ENCODE peak calls at places on chromosomes 2 and 18, in five cellular contexts. One of them, this sample, is unnamed.

GRCh38 chr2:71742953-71743601 is 289.7 kb downstream of the DYSF start:
- DNase-seq in right atrium auricular region: peak; percentile 93
- DNase-seq in skeletal muscle cell: peak; percentile 60
- DNase-seq in T-helper 1 cell: no peak
- DNase-seq in amniotic stem cell: peak; percentile 74
- DNase-seq in this sample: peak; percentile 40

GRCh38 chr18:75211002-75211621 is 515 bp downstream of the TSHZ1 start:
- DNase-seq in right atrium auricular region: no peak
- DNase-seq in skeletal muscle cell: no peak
- DNase-seq in T-helper 1 cell: peak; percentile 26
- DNase-seq in amniotic stem cell: no peak
- DNase-seq in this sample: no peak

GRCh38 chr2:26000561-26001211 is 18.4 kb upstream of the KIF3C start:
- DNase-seq in right atrium auricular region: no peak
- DNase-seq in skeletal muscle cell: no peak
- DNase-seq in T-helper 1 cell: no peak
- DNase-seq in amniotic stem cell: no peak
- DNase-seq in this sample: no peak

GRCh38 chr2:20569464-20570223 is 81.3 kb downstream of the HS1BP3 start:
- DNase-seq in right atrium auricular region: no peak
- DNase-seq in skeletal muscle cell: no peak
- DNase-seq in T-helper 1 cell: no peak
- DNase-seq in amniotic stem cell: no peak
- DNase-seq in this sample: no peak

GRCh38 chr2:159009940-159010339 is 41.5 kb downstream of the TANC1 start:
- DNase-seq in right atrium auricular region: no peak
- DNase-seq in skeletal muscle cell: no peak
- DNase-seq in T-helper 1 cell: no peak
- DNase-seq in amniotic stem cell: no peak
- DNase-seq in this sample: peak; percentile 36

GRCh38 chr18:7147399-7147798 is 29.8 kb upstream of the LAMA1 start:
- DNase-seq in right atrium auricular region: no peak
- DNase-seq in skeletal muscle cell: no peak
- DNase-seq in T-helper 1 cell: no peak
- DNase-seq in amniotic stem cell: no peak
- DNase-seq in this sample: peak; percentile 80

GRCh38 chr2:99088017-99088416 is 53.5 kb upstream of the C2orf15 start:
- DNase-seq in right atrium auricular region: no peak
- DNase-seq in skeletal muscle cell: no peak
- DNase-seq in T-helper 1 cell: no peak
- DNase-seq in amniotic stem cell: no peak
- DNase-seq in this sample: peak; percentile 32

GRCh38 chr2:55952415-55952814 is 28.8 kb upstream of the EFEMP1 start:
- DNase-seq in right atrium auricular region: no peak
- DNase-seq in skeletal muscle cell: no peak
- DNase-seq in T-helper 1 cell: no peak
- DNase-seq in amniotic stem cell: no peak
- DNase-seq in this sample: peak; percentile 99

GRCh38 chr18:56248613-56249235 is 389.7 kb downstream of the TXNL1 start:
- DNase-seq in right atrium auricular region: no peak
- DNase-seq in skeletal muscle cell: no peak
- DNase-seq in T-helper 1 cell: no peak
- DNase-seq in amniotic stem cell: no peak
- DNase-seq in this sample: no peak

GRCh38 chr18:4672152-4672551 is 217.0 kb upstream of the DLGAP1 start:
- DNase-seq in right atrium auricular region: no peak
- DNase-seq in skeletal muscle cell: no peak
- DNase-seq in T-helper 1 cell: no peak
- DNase-seq in amniotic stem cell: no peak
- DNase-seq in this sample: no peak

GRCh38 chr2:6679481-6679880 is 186.2 kb downstream of the CMPK2 start:
- DNase-seq in right atrium auricular region: no peak
- DNase-seq in skeletal muscle cell: no peak
- DNase-seq in T-helper 1 cell: no peak
- DNase-seq in amniotic stem cell: no peak
- DNase-seq in this sample: no peak

GRCh38 chr2:65630643-65631042 is 198.2 kb upstream of the SPRED2 start:
- DNase-seq in right atrium auricular region: no peak
- DNase-seq in skeletal muscle cell: peak; percentile 64
- DNase-seq in T-helper 1 cell: no peak
- DNase-seq in amniotic stem cell: peak; percentile 58
- DNase-seq in this sample: peak; percentile 99

GRCh38 chr2:85772019-85772745 is 18.4 kb downstream of the ATOH8 start:
- DNase-seq in right atrium auricular region: peak; percentile 99
- DNase-seq in skeletal muscle cell: peak; percentile 99
- DNase-seq in T-helper 1 cell: no peak
- DNase-seq in amniotic stem cell: peak; percentile 98
- DNase-seq in this sample: peak; percentile 99

GRCh38 chr2:36706451-36706850 is 9.9 kb downstream of the VIT start:
- DNase-seq in right atrium auricular region: no peak
- DNase-seq in skeletal muscle cell: no peak
- DNase-seq in T-helper 1 cell: no peak
- DNase-seq in amniotic stem cell: no peak
- DNase-seq in this sample: no peak

GRCh38 chr2:202135111-202135874 is 62.2 kb downstream of the KIAA2012 start:
- DNase-seq in right atrium auricular region: peak; percentile 86
- DNase-seq in skeletal muscle cell: peak; percentile 96
- DNase-seq in T-helper 1 cell: no peak
- DNase-seq in amniotic stem cell: peak; percentile 96
- DNase-seq in this sample: peak; percentile 100

GRCh38 chr2:42854207-42854818 is 61.9 kb upstream of the HAAO start:
- DNase-seq in right atrium auricular region: peak; percentile 72
- DNase-seq in skeletal muscle cell: no peak
- DNase-seq in T-helper 1 cell: no peak
- DNase-seq in amniotic stem cell: no peak
- DNase-seq in this sample: no peak

GRCh38 chr2:233433794-233434193 is 79.5 kb downstream of the DGKD start:
- DNase-seq in right atrium auricular region: no peak
- DNase-seq in skeletal muscle cell: no peak
- DNase-seq in T-helper 1 cell: no peak
- DNase-seq in amniotic stem cell: no peak
- DNase-seq in this sample: peak; percentile 7

GRCh38 chr18:59155140-59155539 is 15.5 kb downstream of the SEC11C start:
- DNase-seq in right atrium auricular region: no peak
- DNase-seq in skeletal muscle cell: no peak
- DNase-seq in T-helper 1 cell: no peak
- DNase-seq in amniotic stem cell: peak; percentile 77
- DNase-seq in this sample: peak; percentile 100

GRCh38 chr2:234496442-234496834 is 443 bp downstream of the ARL4C start:
- DNase-seq in right atrium auricular region: no peak
- DNase-seq in skeletal muscle cell: no peak
- DNase-seq in T-helper 1 cell: peak; percentile 58
- DNase-seq in amniotic stem cell: no peak
- DNase-seq in this sample: no peak

GRCh38 chr2:8462899-8463648 is 218.8 kb upstream of the ID2 start:
- DNase-seq in right atrium auricular region: peak; percentile 36
- DNase-seq in skeletal muscle cell: no peak
- DNase-seq in T-helper 1 cell: no peak
- DNase-seq in amniotic stem cell: no peak
- DNase-seq in this sample: no peak

GRCh38 chr2:45993476-45993991 is 303.7 kb upstream of the EPAS1 start:
- DNase-seq in right atrium auricular region: peak; percentile 85
- DNase-seq in skeletal muscle cell: no peak
- DNase-seq in T-helper 1 cell: peak; percentile 18
- DNase-seq in amniotic stem cell: peak; percentile 83
- DNase-seq in this sample: peak; percentile 76

GRCh38 chr2:165725421-165725820 is 68.6 kb downstream of the GALNT3 start:
- DNase-seq in right atrium auricular region: no peak
- DNase-seq in skeletal muscle cell: no peak
- DNase-seq in T-helper 1 cell: no peak
- DNase-seq in amniotic stem cell: peak; percentile 57
- DNase-seq in this sample: peak; percentile 66